ENCODE peak calls at places on chromosomes 5 and 9, in six cellular contexts. One of them, this sample, is unnamed.

GRCh38 chr5:39217365-39218281 is 1.7 kb downstream of the FYB1 start:
- DNase-seq in HepG2: peak; percentile 70
- DNase-seq in cardiac fibroblast: peak; percentile 91
- DNase-seq in naive thymus-derived CD4-positive, alpha-beta T cell: no peak
- DNase-seq in tibial artery: peak; percentile 80
- DNase-seq in aorta: peak; percentile 81
- DNase-seq in this sample: peak; percentile 66

GRCh38 chr5:5767286-5767928 is 344.9 kb downstream of the ICE1 start:
- DNase-seq in HepG2: no peak
- DNase-seq in cardiac fibroblast: no peak
- DNase-seq in naive thymus-derived CD4-positive, alpha-beta T cell: no peak
- DNase-seq in tibial artery: no peak
- DNase-seq in aorta: no peak
- DNase-seq in this sample: no peak

GRCh38 chr5:14568333-14568732 is 13.3 kb upstream of the OTULINL start:
- DNase-seq in HepG2: no peak
- DNase-seq in cardiac fibroblast: no peak
- DNase-seq in naive thymus-derived CD4-positive, alpha-beta T cell: no peak
- DNase-seq in tibial artery: no peak
- DNase-seq in aorta: no peak
- DNase-seq in this sample: no peak

GRCh38 chr5:74895906-74896305 is 29.7 kb upstream of the FAM169A start:
- DNase-seq in HepG2: no peak
- DNase-seq in cardiac fibroblast: peak; percentile 20
- DNase-seq in naive thymus-derived CD4-positive, alpha-beta T cell: no peak
- DNase-seq in tibial artery: no peak
- DNase-seq in aorta: peak; percentile 62
- DNase-seq in this sample: no peak

GRCh38 chr5:135139397-135140134 is 105.5 kb upstream of the PITX1 start:
- DNase-seq in HepG2: peak; percentile 45
- DNase-seq in cardiac fibroblast: peak; percentile 75
- DNase-seq in naive thymus-derived CD4-positive, alpha-beta T cell: no peak
- DNase-seq in tibial artery: peak; percentile 45
- DNase-seq in aorta: peak; percentile 42
- DNase-seq in this sample: no peak

GRCh38 chr9:33452828-33453271 is 5.5 kb upstream of the AQP3 start:
- DNase-seq in HepG2: peak; percentile 73
- DNase-seq in cardiac fibroblast: peak; percentile 86
- DNase-seq in naive thymus-derived CD4-positive, alpha-beta T cell: no peak
- DNase-seq in tibial artery: no peak
- DNase-seq in aorta: peak; percentile 61
- DNase-seq in this sample: no peak

GRCh38 chr9:100639851-100640250 is 62.0 kb downstream of the CAVIN4 start:
- DNase-seq in HepG2: no peak
- DNase-seq in cardiac fibroblast: no peak
- DNase-seq in naive thymus-derived CD4-positive, alpha-beta T cell: no peak
- DNase-seq in tibial artery: no peak
- DNase-seq in aorta: no peak
- DNase-seq in this sample: no peak

GRCh38 chr5:96626956-96627355 is 35.2 kb upstream of the CAST start:
- DNase-seq in HepG2: peak; percentile 18
- DNase-seq in cardiac fibroblast: peak; percentile 94
- DNase-seq in naive thymus-derived CD4-positive, alpha-beta T cell: no peak
- DNase-seq in tibial artery: no peak
- DNase-seq in aorta: no peak
- DNase-seq in this sample: no peak

GRCh38 chr5:14983666-14984441 is 112.3 kb upstream of the ANKH start:
- DNase-seq in HepG2: no peak
- DNase-seq in cardiac fibroblast: no peak
- DNase-seq in naive thymus-derived CD4-positive, alpha-beta T cell: peak; percentile 9
- DNase-seq in tibial artery: no peak
- DNase-seq in aorta: no peak
- DNase-seq in this sample: no peak

GRCh38 chr5:153782589-153783238 is 256.0 kb downstream of the FAM114A2 start:
- DNase-seq in HepG2: no peak
- DNase-seq in cardiac fibroblast: peak; percentile 55
- DNase-seq in naive thymus-derived CD4-positive, alpha-beta T cell: no peak
- DNase-seq in tibial artery: no peak
- DNase-seq in aorta: no peak
- DNase-seq in this sample: no peak

GRCh38 chr5:172973931-172974330 is 9.6 kb upstream of the ATP6V0E1 start:
- DNase-seq in HepG2: no peak
- DNase-seq in cardiac fibroblast: peak; percentile 58
- DNase-seq in naive thymus-derived CD4-positive, alpha-beta T cell: no peak
- DNase-seq in tibial artery: no peak
- DNase-seq in aorta: no peak
- DNase-seq in this sample: no peak

GRCh38 chr5:140240987-140241706 is 61.8 kb downstream of the PFDN1 start:
- DNase-seq in HepG2: peak; percentile 79
- DNase-seq in cardiac fibroblast: peak; percentile 93
- DNase-seq in naive thymus-derived CD4-positive, alpha-beta T cell: no peak
- DNase-seq in tibial artery: peak; percentile 94
- DNase-seq in aorta: peak; percentile 92
- DNase-seq in this sample: no peak

GRCh38 chr5:16800477-16800876 is 135.6 kb downstream of the MYO10 start:
- DNase-seq in HepG2: no peak
- DNase-seq in cardiac fibroblast: no peak
- DNase-seq in naive thymus-derived CD4-positive, alpha-beta T cell: no peak
- DNase-seq in tibial artery: no peak
- DNase-seq in aorta: no peak
- DNase-seq in this sample: no peak

GRCh38 chr5:172052454-172053236 is 46.2 kb upstream of the FBXW11 start:
- DNase-seq in HepG2: no peak
- DNase-seq in cardiac fibroblast: peak; percentile 90
- DNase-seq in naive thymus-derived CD4-positive, alpha-beta T cell: no peak
- DNase-seq in tibial artery: peak; percentile 73
- DNase-seq in aorta: peak; percentile 81
- DNase-seq in this sample: no peak

GRCh38 chr5:112419050-112419595 is at the start of gene EPB41L4A:
- DNase-seq in HepG2: no peak
- DNase-seq in cardiac fibroblast: peak; percentile 9
- DNase-seq in naive thymus-derived CD4-positive, alpha-beta T cell: no peak
- DNase-seq in tibial artery: peak; percentile 66
- DNase-seq in aorta: peak; percentile 45
- DNase-seq in this sample: no peak

GRCh38 chr9:136093331-136093986 is 1.6 kb downstream of the NACC2 start:
- DNase-seq in HepG2: no peak
- DNase-seq in cardiac fibroblast: peak; percentile 38
- DNase-seq in naive thymus-derived CD4-positive, alpha-beta T cell: no peak
- DNase-seq in tibial artery: peak; percentile 85
- DNase-seq in aorta: no peak
- DNase-seq in this sample: no peak

GRCh38 chr9:120931278-120932085 is 4.9 kb upstream of the TRAF1 start:
- DNase-seq in HepG2: no peak
- DNase-seq in cardiac fibroblast: peak; percentile 87
- DNase-seq in naive thymus-derived CD4-positive, alpha-beta T cell: no peak
- DNase-seq in tibial artery: peak; percentile 84
- DNase-seq in aorta: peak; percentile 77
- DNase-seq in this sample: peak; percentile 38

GRCh38 chr9:123417289-123418051 is 61.5 kb downstream of the CRB2 start:
- DNase-seq in HepG2: no peak
- DNase-seq in cardiac fibroblast: no peak
- DNase-seq in naive thymus-derived CD4-positive, alpha-beta T cell: no peak
- DNase-seq in tibial artery: peak; percentile 21
- DNase-seq in aorta: peak; percentile 12
- DNase-seq in this sample: no peak

GRCh38 chr9:74555015-74555414 is 57.9 kb downstream of the RORB start:
- DNase-seq in HepG2: no peak
- DNase-seq in cardiac fibroblast: no peak
- DNase-seq in naive thymus-derived CD4-positive, alpha-beta T cell: no peak
- DNase-seq in tibial artery: no peak
- DNase-seq in aorta: no peak
- DNase-seq in this sample: no peak

GRCh38 chr9:117958726-117959125 is 254.5 kb downstream of the TLR4 start:
- DNase-seq in HepG2: no peak
- DNase-seq in cardiac fibroblast: no peak
- DNase-seq in naive thymus-derived CD4-positive, alpha-beta T cell: no peak
- DNase-seq in tibial artery: no peak
- DNase-seq in aorta: no peak
- DNase-seq in this sample: no peak

GRCh38 chr5:102796014-102796413 is 40.9 kb downstream of the PAM start:
- DNase-seq in HepG2: peak; percentile 76
- DNase-seq in cardiac fibroblast: no peak
- DNase-seq in naive thymus-derived CD4-positive, alpha-beta T cell: no peak
- DNase-seq in tibial artery: no peak
- DNase-seq in aorta: no peak
- DNase-seq in this sample: no peak

GRCh38 chr5:79056847-79057246 is 12.6 kb downstream of the DMGDH start:
- DNase-seq in HepG2: no peak
- DNase-seq in cardiac fibroblast: no peak
- DNase-seq in naive thymus-derived CD4-positive, alpha-beta T cell: no peak
- DNase-seq in tibial artery: no peak
- DNase-seq in aorta: no peak
- DNase-seq in this sample: no peak

GRCh38 chr5:131303537-131303936 is 39.7 kb downstream of the CDC42SE2 start:
- DNase-seq in HepG2: no peak
- DNase-seq in cardiac fibroblast: peak; percentile 80
- DNase-seq in naive thymus-derived CD4-positive, alpha-beta T cell: no peak
- DNase-seq in tibial artery: no peak
- DNase-seq in aorta: no peak
- DNase-seq in this sample: no peak

GRCh38 chr5:167261309-167262100 is 1029.9 kb upstream of the WWC1 start:
- DNase-seq in HepG2: no peak
- DNase-seq in cardiac fibroblast: no peak
- DNase-seq in naive thymus-derived CD4-positive, alpha-beta T cell: no peak
- DNase-seq in tibial artery: no peak
- DNase-seq in aorta: no peak
- DNase-seq in this sample: no peak

GRCh38 chr9:33467526-33467925 is 6.2 kb downstream of the NOL6 start:
- DNase-seq in HepG2: no peak
- DNase-seq in cardiac fibroblast: no peak
- DNase-seq in naive thymus-derived CD4-positive, alpha-beta T cell: no peak
- DNase-seq in tibial artery: no peak
- DNase-seq in aorta: peak; percentile 28
- DNase-seq in this sample: no peak